ENCODE peak calls at places on chromosomes 5 and 9, in nine cellular contexts. C is upper lobe of right lung, N is neural crest cell, J is T-helper 2 cell, F is Ammon's horn, I is HFF-Myc, Q is LHCN-M2, Z is HTR-8/SVneo, V is lower lobe of right lung. W is an unnamed sample.

GRCh38 chr5:6522983-6523382 is 74.3 kb downstream of the UBE2QL1 start:
- DNase-seq in F (no peak), C (no peak), I (no peak), J (no peak), N (no peak), Q (no peak), Z (no peak), V (no peak), W (no peak)

GRCh38 chr9:13264788-13265187 is 14.7 kb downstream of the MPDZ start:
- DNase-seq in I (no peak), Q (no peak), J (no peak), N (no peak), V (no peak), F (no peak), Z (no peak), C (no peak), W (no peak)

GRCh38 chr5:72347801-72348305 is 27.7 kb downstream of the PTCD2 start:
- DNase-seq in C (no peak), J (no peak), I (peak; percentile 72), Q (peak; percentile 75), V (no peak), Z (peak; percentile 83), F (no peak), N (no peak), W (no peak)

GRCh38 chr5:178388381-178389030 is 155.9 kb upstream of the PHYKPL start:
- DNase-seq in F (no peak), V (peak; percentile 64), C (no peak), J (no peak), Z (peak; percentile 17), N (no peak), Q (no peak), I (no peak), W (no peak)

GRCh38 chr9:124855944-124856773 is 2.9 kb downstream of the WDR38 start:
- DNase-seq in Q (peak; percentile 38), C (no peak), I (no peak), V (no peak), F (no peak), J (no peak), Z (no peak), N (no peak), W (no peak)

GRCh38 chr9:114718801-114719221 is 36.8 kb upstream of the TEX48 start:
- DNase-seq in C (no peak), F (no peak), I (no peak), Z (no peak), V (no peak), J (no peak), Q (no peak), N (no peak), W (no peak)

GRCh38 chr9:131734165-131734610 is 5.7 kb downstream of the RAPGEF1 start:
- DNase-seq in N (no peak), C (peak; percentile 81), Q (peak; percentile 79), V (peak; percentile 78), F (no peak), I (no peak), J (no peak), Z (no peak), W (no peak)

GRCh38 chr5:160175438-160176218 is 53.7 kb upstream of the FABP6 start:
- DNase-seq in Z (peak; percentile 34), N (no peak), F (peak; percentile 94), C (no peak), J (no peak), Q (peak; percentile 78), V (no peak), I (no peak), W (no peak)

GRCh38 chr9:123465304-123465703 is 109.3 kb downstream of the CRB2 start:
- DNase-seq in I (no peak), N (no peak), V (no peak), J (no peak), Q (no peak), C (no peak), F (no peak), Z (no peak), W (no peak)

GRCh38 chr9:69671904-69672827 is at the start of gene APBA1:
- DNase-seq in V (peak; percentile 73), I (no peak), F (peak; percentile 92), Q (peak; percentile 61), N (peak; percentile 53), J (no peak), C (peak; percentile 81), Z (peak; percentile 32), W (peak; percentile 48)

GRCh38 chr5:23367863-23368262 is 139.5 kb upstream of the PRDM9 start:
- DNase-seq in F (peak; percentile 6), I (no peak), V (no peak), Z (peak; percentile 8), N (no peak), J (no peak), C (no peak), Q (no peak), W (peak; percentile 95)

GRCh38 chr9:94869415-94869838 is 142.9 kb downstream of the AOPEP start:
- DNase-seq in Z (no peak), F (no peak), I (no peak), N (no peak), V (no peak), J (no peak), C (no peak), Q (peak; percentile 83), W (no peak)

GRCh38 chr9:111501648-111502047 is 17.5 kb upstream of the ECPAS start:
- DNase-seq in I (no peak), C (no peak), Z (no peak), N (no peak), F (no peak), J (no peak), V (no peak), Q (peak; percentile 11), W (no peak)

GRCh38 chr9:133738039-133738805 is at the start of gene SARDH:
- DNase-seq in F (no peak), I (no peak), C (peak; percentile 79), N (peak; percentile 50), Z (peak; percentile 29), Q (peak; percentile 81), J (no peak), V (peak; percentile 72), W (no peak)

GRCh38 chr5:125409496-125410351 is 663.3 kb upstream of the ZNF608 start:
- DNase-seq in F (no peak), V (no peak), I (peak; percentile 59), J (no peak), Q (peak; percentile 21), Z (no peak), C (no peak), N (no peak), W (no peak)

GRCh38 chr9:100426532-100427365 is at the start of gene MSANTD3:
- DNase-seq in Q (peak; percentile 70), I (no peak), J (peak; percentile 25), F (peak; percentile 71), C (peak; percentile 86), Z (peak; percentile 41), V (peak; percentile 76), N (peak; percentile 48), W (peak; percentile 50)

GRCh38 chr9:27303219-27303618 is 6.3 kb upstream of the EQTN start:
- DNase-seq in N (no peak), V (no peak), J (no peak), I (no peak), Z (peak; percentile 22), F (no peak), Q (peak; percentile 14), C (no peak), W (no peak)

GRCh38 chr5:72380491-72381274 is 60.5 kb downstream of the PTCD2 start:
- DNase-seq in Z (no peak), Q (peak; percentile 75), C (no peak), V (peak; percentile 49), N (no peak), J (no peak), I (no peak), F (peak; percentile 32), W (no peak)

GRCh38 chr9:126721531-126722098 is 83.2 kb upstream of the ZBTB43 start:
- DNase-seq in Q (no peak), F (no peak), C (no peak), Z (no peak), V (no peak), J (no peak), N (no peak), I (no peak), W (no peak)

GRCh38 chr9:77961541-77961940 is 70.1 kb downstream of the GNAQ start:
- DNase-seq in Z (no peak), V (no peak), Q (no peak), J (no peak), C (no peak), I (no peak), F (no peak), N (no peak), W (no peak)

GRCh38 chr5:56412601-56413379 is 179.7 kb upstream of the ANKRD55 start:
- DNase-seq in Z (no peak), F (peak; percentile 74), I (no peak), Q (no peak), N (no peak), V (peak; percentile 78), J (no peak), C (peak; percentile 65), W (no peak)

GRCh38 chr5:137994556-137994955 is 38.3 kb downstream of the FAM13B start:
- DNase-seq in Z (no peak), N (no peak), C (no peak), I (no peak), Q (no peak), J (no peak), F (no peak), V (no peak), W (no peak)

GRCh38 chr5:75526065-75526464 is 14.4 kb downstream of the POLK start:
- DNase-seq in Z (no peak), J (no peak), C (no peak), Q (no peak), V (no peak), N (no peak), I (no peak), F (no peak), W (no peak)

GRCh38 chr5:76114192-76114795 is 31.1 kb downstream of the SV2C start:
- DNase-seq in I (no peak), N (no peak), J (no peak), Z (no peak), C (no peak), V (no peak), F (peak; percentile 11), Q (no peak), W (no peak)

GRCh38 chr9:108565651-108566378 is 290.0 kb downstream of the ACTL7B start:
- DNase-seq in F (peak; percentile 93), V (no peak), J (no peak), Q (peak; percentile 86), I (peak; percentile 91), C (no peak), Z (peak; percentile 64), N (peak; percentile 43), W (peak; percentile 67)

GRCh38 chr5:163506726-163507125 is 1.3 kb downstream of the MAT2B start:
- DNase-seq in N (no peak), J (no peak), F (no peak), C (no peak), V (no peak), I (no peak), Z (no peak), Q (peak; percentile 40), W (no peak)

GRCh38 chr5:95655575-95655974 is 9.0 kb downstream of the RFESD start:
- DNase-seq in Q (no peak), V (no peak), Z (no peak), N (no peak), F (no peak), C (no peak), I (no peak), J (no peak), W (no peak)

W was measured in NCI-H1930.